ENCODE peak calls at places on chromosome 22, in five cellular contexts. E is GM12878, O is K562, I is SK-N-SH, J is HepG2. C is an unnamed sample.

GRCh38 chr22:45948081-45948648 is 28.8 kb downstream of the WNT7B start:
- DNase-seq in E (no peak), O (no peak), I (peak), J (no peak), C (no peak)

GRCh38 chr22:46452195-46453005 is 85.0 kb downstream of the CELSR1 start:
- DNase-seq in E (no peak), O (no peak), I (no peak), J (no peak), C (no peak)

GRCh38 chr22:45273452-45274075 is 11.2 kb upstream of the UPK3A start:
- DNase-seq in E (no peak), O (no peak), I (no peak), J (peak), C (no peak)

GRCh38 chr22:45420539-45420938 is 7.0 kb downstream of the RIBC2 start:
- DNase-seq in E (no peak), O (no peak), I (no peak), J (no peak), C (no peak)

GRCh38 chr22:20319041-20319744 is 667 bp downstream of the DGCR6L start:
- DNase-seq in E (no peak), O (peak), I (peak), J (no peak), C (peak)

GRCh38 chr22:17271711-17272451 is 52.6 kb upstream of the ADA2 start:
- DNase-seq in E (no peak), O (no peak), I (no peak), J (no peak), C (no peak)

GRCh38 chr22:47193606-47194316 is 431.3 kb downstream of the TBC1D22A start:
- DNase-seq in E (no peak), O (no peak), I (no peak), J (no peak), C (no peak)

GRCh38 chr22:45317551-45318167 is 7.9 kb downstream of the FAM118A start:
- DNase-seq in E (no peak), O (no peak), I (peak), J (no peak), C (no peak)

GRCh38 chr22:36405671-36406070 is 17.9 kb upstream of the MYH9 start:
- DNase-seq in E (no peak), O (no peak), I (no peak), J (no peak), C (no peak)

GRCh38 chr22:41222846-41223507 is 17.8 kb downstream of the CHADL start:
- DNase-seq in E (no peak), O (no peak), I (no peak), J (no peak), C (no peak)

GRCh38 chr22:23789638-23790037 is 2.9 kb downstream of the SMARCB1 start:
- DNase-seq in E (no peak), O (no peak), I (peak), J (peak), C (no peak)

GRCh38 chr22:35972559-35972958 is 56.1 kb downstream of the RBFOX2 start:
- DNase-seq in E (no peak), O (no peak), I (no peak), J (no peak), C (no peak)

GRCh38 chr22:24128631-24129601 is 52.4 kb upstream of the SUSD2 start:
- DNase-seq in E (no peak), O (no peak), I (no peak), J (no peak), C (no peak)

GRCh38 chr22:48661984-48662383 is 1165.7 kb downstream of the BRD1 start:
- DNase-seq in E (no peak), O (no peak), I (no peak), J (no peak), C (no peak)

GRCh38 chr22:24188705-24189248 is 7.5 kb downstream of the SUSD2 start:
- DNase-seq in E (no peak), O (no peak), I (peak), J (no peak), C (no peak)

GRCh38 chr22:24315367-24315781 is 44.7 kb downstream of the SPECC1L start:
- DNase-seq in E (no peak), O (no peak), I (no peak), J (peak), C (no peak)

GRCh38 chr22:47190957-47191323 is 428.5 kb downstream of the TBC1D22A start:
- DNase-seq in E (no peak), O (no peak), I (no peak), J (no peak), C (no peak)

GRCh38 chr22:20092477-20092854 is 12.4 kb downstream of the DGCR8 start:
- DNase-seq in E (no peak), O (no peak), I (no peak), J (no peak), C (no peak)

GRCh38 chr22:35883028-35883620 is 145.5 kb downstream of the RBFOX2 start:
- DNase-seq in E (no peak), O (no peak), I (no peak), J (no peak), C (no peak)

GRCh38 chr22:47933226-47933625 is 1170.8 kb downstream of the TBC1D22A start:
- DNase-seq in E (no peak), O (no peak), I (no peak), J (no peak), C (no peak)

GRCh38 chr22:19578180-19579004 is 54.2 kb upstream of the CLDN5 start:
- DNase-seq in E (no peak), O (peak), I (no peak), J (no peak), C (no peak)

GRCh38 chr22:46934172-46934745 is 171.8 kb downstream of the TBC1D22A start:
- DNase-seq in E (no peak), O (no peak), I (no peak), J (no peak), C (no peak)

GRCh38 chr22:30348837-30349236 is 7.9 kb downstream of the SF3A1 start:
- DNase-seq in E (no peak), O (no peak), I (no peak), J (no peak), C (no peak)

GRCh38 chr22:24137595-24137994 is 43.7 kb upstream of the SUSD2 start:
- DNase-seq in E (no peak), O (no peak), I (no peak), J (no peak), C (no peak)

GRCh38 chr22:19941365-19942070 is at the start of the genes COMT and TXNRD2:
- DNase-seq in E (no peak), O (peak), I (peak), J (no peak), C (no peak)

DNA sequence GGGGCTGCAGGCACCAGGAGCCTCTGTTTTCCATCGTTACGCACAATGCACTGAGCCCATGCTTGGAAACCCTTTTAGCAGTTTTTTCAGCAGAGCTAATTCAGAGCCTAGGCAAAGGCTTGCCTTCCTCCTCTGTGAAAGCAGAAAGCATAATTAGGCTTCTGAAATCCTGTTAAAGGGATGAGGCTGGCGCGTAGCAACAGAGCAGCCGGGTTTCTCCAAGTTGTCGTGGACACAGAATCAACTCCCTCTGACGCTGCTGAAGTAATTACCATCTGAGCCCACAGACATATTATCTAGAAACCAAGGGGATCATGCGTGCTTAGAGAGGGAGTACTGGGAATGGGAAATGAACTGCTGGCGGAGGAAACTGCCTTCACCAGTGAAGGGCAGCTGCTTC is 85.4 kb downstream of the MYO18B start:
- DNase-seq in E (no peak), O (no peak), I (no peak), J (no peak), C (no peak)
- TF ChIP-seq GABPA in E (no peak), O (no peak), I (no peak), J (no peak), C (no peak)

GRCh38 chr22:37961062-37961461 is 7.6 kb downstream of the POLR2F start:
- DNase-seq in E (no peak), O (no peak), I (no peak), J (no peak), C (no peak)

GRCh38 chr22:37959231-37959825 is 5.8 kb downstream of the POLR2F start:
- DNase-seq in E (no peak), O (no peak), I (no peak), J (no peak), C (no peak)

GRCh38 chr22:37953062-37953436 is 352 bp downstream of the C22orf23 start:
- DNase-seq in E (no peak), O (peak), I (no peak), J (no peak), C (no peak)

GRCh38 chr22:37953437-37954179 is at the start of the genes C22orf23 and POLR2F:
- DNase-seq in E (peak), O (peak), I (peak), J (peak), C (peak)

DNA sequence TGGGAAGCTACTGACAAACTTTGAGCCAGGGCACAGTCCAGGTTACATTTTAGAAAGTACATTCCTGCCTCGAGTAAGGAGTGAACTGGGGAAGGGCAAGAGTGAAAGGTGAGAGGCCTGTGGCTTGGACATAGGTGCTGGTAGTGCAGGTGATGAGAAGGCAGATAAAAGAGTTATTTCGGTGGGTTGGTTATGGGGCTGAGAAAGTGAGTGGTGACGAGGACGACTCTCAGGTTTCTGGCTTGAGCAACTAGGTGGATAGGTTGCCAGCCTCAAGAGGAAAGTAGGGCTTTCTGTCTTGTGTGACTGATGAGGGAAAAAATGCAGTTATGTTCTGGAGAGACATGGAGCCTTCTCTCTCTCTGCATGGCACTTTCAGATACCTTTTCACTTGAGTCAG is 3.7 kb downstream of the POLR2F start:
- DNase-seq in E (no peak), O (no peak), I (no peak), J (no peak), C (no peak)
- TF ChIP-seq TAF1 in E (no peak), O (no peak), I (no peak), J (no peak), C (no peak)

DNA sequence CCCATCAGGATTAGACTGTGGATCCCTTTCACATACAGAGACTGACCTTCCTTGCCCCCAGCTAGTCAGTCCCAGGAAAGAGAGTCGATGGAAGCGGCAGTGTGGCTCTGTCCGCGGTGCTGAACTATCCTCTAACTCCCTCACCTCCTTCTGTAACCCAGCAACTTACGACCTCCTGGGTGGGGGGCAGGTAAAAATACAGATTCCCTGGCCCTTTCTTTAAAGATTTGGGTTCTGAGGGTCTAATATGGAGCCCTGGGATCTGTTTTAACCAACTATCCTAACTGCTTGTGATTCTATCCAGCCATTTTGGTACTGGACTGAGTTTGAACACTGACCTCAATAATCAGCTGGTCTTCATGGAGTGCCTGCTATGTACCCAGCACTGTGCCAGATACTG is 23.2 kb downstream of the MFNG start:
- DNase-seq in E (no peak), O (peak), I (no peak), J (peak), C (no peak)
- TF ChIP-seq GABPA in E (no peak), O (no peak), I (no peak), J (no peak), C (no peak)

GRCh38 chr22:44147821-44148574 is 32.7 kb upstream of the PARVG start:
- DNase-seq in E (no peak), O (no peak), I (no peak), J (no peak), C (peak)
- TF ChIP-seq TAF1 in E (no peak), O (no peak), I (no peak), J (no peak), C (peak)

DNA sequence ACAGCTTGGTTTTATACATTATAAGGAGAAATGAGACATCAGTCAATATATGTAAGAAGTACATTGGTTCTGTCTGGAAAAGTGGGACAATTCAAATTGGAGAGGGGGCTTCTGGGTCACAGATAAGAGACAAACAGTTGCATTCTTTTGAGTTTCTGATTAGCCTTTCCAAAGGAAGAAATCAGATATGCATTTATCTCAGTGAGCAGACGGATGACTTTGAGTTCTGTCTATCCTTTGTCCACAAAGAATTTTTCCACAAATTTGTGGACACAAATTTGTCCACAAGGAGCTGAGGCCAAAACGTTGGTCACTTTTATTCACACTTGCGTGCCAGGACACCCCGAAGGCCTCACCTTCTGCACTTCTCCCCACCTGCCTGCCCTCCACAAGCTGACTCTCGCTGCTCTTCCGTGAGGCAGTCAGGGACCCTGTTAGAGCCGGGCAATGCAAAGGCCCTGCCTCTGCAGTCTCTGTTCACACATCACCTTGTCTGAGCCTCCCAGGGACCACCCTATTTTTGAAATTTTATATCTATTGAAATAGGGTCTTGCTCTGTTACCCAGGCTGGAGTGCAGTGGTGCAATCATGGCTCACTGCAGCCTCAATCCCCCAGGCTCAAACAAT is 20.5 kb downstream of the IL17REL start:
- DNase-seq in E (no peak), O (no peak), I (peak), J (no peak), C (no peak)
- TF ChIP-seq GABPA in E (no peak), O (no peak), I (no peak), J (no peak), C (no peak)

GRCh38 chr22:38461057-38461413 is 6.0 kb upstream of the KCNJ4 start:
- DNase-seq in E (no peak), O (no peak), I (no peak), J (no peak), C (no peak)
- TF ChIP-seq TAF1 in E (no peak), O (no peak), I (no peak), J (no peak), C (no peak)

GRCh38 chr22:32083814-32084213 is 40.8 kb downstream of the SLC5A1 start:
- DNase-seq in E (no peak), O (no peak), I (no peak), J (no peak), C (no peak)

GRCh38 chr22:32083000-32083399 is 39.9 kb downstream of the SLC5A1 start:
- DNase-seq in E (no peak), O (no peak), I (no peak), J (no peak), C (no peak)

GRCh38 chr22:32082331-32082730 is 39.3 kb downstream of the SLC5A1 start:
- DNase-seq in E (no peak), O (no peak), I (no peak), J (no peak), C (no peak)

GRCh38 chr22:32079110-32080089 is 36.3 kb downstream of the SLC5A1 start:
- DNase-seq in E (no peak), O (no peak), I (no peak), J (no peak), C (peak)

DNA sequence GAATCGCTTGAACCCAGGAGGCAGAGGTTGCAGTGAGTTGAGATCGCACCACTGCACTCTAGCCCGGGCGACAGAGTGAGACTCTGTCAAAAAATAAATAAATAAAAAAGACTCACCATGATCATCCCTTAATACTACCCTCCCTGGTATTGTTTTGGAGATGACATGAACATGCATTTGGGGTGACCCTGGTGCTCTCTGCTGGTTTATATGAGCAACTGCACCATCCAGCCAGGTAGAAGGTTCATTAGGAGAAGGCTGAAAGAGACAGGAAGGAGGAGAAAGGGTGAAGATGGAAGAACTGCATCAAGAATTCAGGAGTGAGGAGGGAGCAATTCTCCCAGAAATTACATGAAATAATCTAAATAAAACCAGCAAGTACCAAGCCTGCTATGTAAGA is 37.8 kb downstream of the SLC5A1 start:
- DNase-seq in E (peak), O (peak), I (peak), J (peak), C (no peak)
- TF ChIP-seq GABPA in E (no peak), O (no peak), I (no peak), J (no peak), C (no peak)

GRCh38 chr22:26612652-26613051 is 5.2 kb downstream of the CRYBB1 start:
- DNase-seq in E (no peak), O (no peak), I (no peak), J (no peak), C (no peak)

GRCh38 chr22:26615830-26616435 is 1.9 kb downstream of the CRYBB1 start:
- DNase-seq in E (no peak), O (no peak), I (no peak), J (no peak), C (no peak)

GRCh38 chr22:26617251-26618199 is at the start of gene CRYBB1:
- DNase-seq in E (no peak), O (peak), I (peak), J (no peak), C (peak)

GRCh38 chr22:26616650-26617049 is 1.2 kb downstream of the CRYBB1 start:
- DNase-seq in E (no peak), O (no peak), I (no peak), J (no peak), C (no peak)

GRCh38 chr22:26615149-26615548 is 2.7 kb downstream of the CRYBB1 start:
- DNase-seq in E (peak), O (no peak), I (no peak), J (no peak), C (no peak)
- TF ChIP-seq TAF1 in E (no peak), O (no peak), I (no peak), J (no peak), C (no peak)

GRCh38 chr22:38853149-38853548 is 9.3 kb upstream of the NPTXR start:
- DNase-seq in E (no peak), O (no peak), I (no peak), J (no peak), C (no peak)
- TF ChIP-seq GABPA in E (no peak), O (no peak), I (no peak), J (no peak), C (no peak)